ENCODE peak calls at places on chromosomes 5 and 9, in ten cellular contexts. O, Y, P, C, V, T, L, R, G and Q are unnamed samples.

GRCh38 chr9:34684816-34685215 is 6.3 kb downstream of the CCL19 start:
- DNase-seq in O (no peak), Y (no peak), P (no peak), C (no peak), V (no peak), T (no peak), L (no peak), R (no peak), G (no peak), Q (no peak)

GRCh38 chr5:136656811-136657210 is 291.5 kb upstream of the TRPC7 start:
- DNase-seq in O (no peak), Y (peak; percentile 33), P (no peak), C (no peak), V (no peak), T (peak; percentile 6), L (no peak), R (no peak), G (no peak), Q (no peak)

GRCh38 chr5:148352696-148353095 is 17.3 kb downstream of the SPINK9 start:
- DNase-seq in O (no peak), Y (no peak), P (no peak), C (no peak), V (no peak), T (no peak), L (no peak), R (no peak), G (no peak), Q (no peak)

GRCh38 chr5:180072556-180072955 is 997 bp upstream of the RNF130 start:
- DNase-seq in O (no peak), Y (no peak), P (no peak), C (peak; percentile 70), V (peak; percentile 20), T (peak; percentile 38), L (peak; percentile 22), R (no peak), G (no peak), Q (no peak)

GRCh38 chr9:33447404-33448158 is at the start of gene AQP3:
- DNase-seq in O (no peak), Y (peak; percentile 51), P (peak; percentile 91), C (peak; percentile 85), V (peak; percentile 80), T (peak; percentile 63), L (peak; percentile 69), R (peak; percentile 11), G (peak; percentile 87), Q (peak; percentile 86)

GRCh38 chr9:132451276-132451675 is 41.3 kb downstream of the CFAP77 start:
- DNase-seq in O (no peak), Y (no peak), P (no peak), C (no peak), V (no peak), T (no peak), L (no peak), R (no peak), G (no peak), Q (no peak)

GRCh38 chr5:74464512-74465209 is 175.9 kb downstream of the ENC1 start:
- DNase-seq in O (no peak), Y (peak; percentile 5), P (no peak), C (no peak), V (no peak), T (no peak), L (no peak), R (no peak), G (no peak), Q (no peak)

GRCh38 chr5:151958111-151958510 is 33.5 kb upstream of the GLRA1 start:
- DNase-seq in O (no peak), Y (no peak), P (no peak), C (no peak), V (no peak), T (no peak), L (no peak), R (no peak), G (no peak), Q (no peak)

GRCh38 chr9:136142859-136143214 is 24.2 kb upstream of the TMEM250 start:
- DNase-seq in O (no peak), Y (no peak), P (no peak), C (no peak), V (no peak), T (no peak), L (no peak), R (no peak), G (no peak), Q (no peak)

GRCh38 chr9:136144450-136144849 is 25.8 kb upstream of the TMEM250 start:
- DNase-seq in O (no peak), Y (no peak), P (no peak), C (no peak), V (no peak), T (no peak), L (no peak), R (no peak), G (no peak), Q (no peak)

GRCh38 chr9:136141716-136142415 is 23.2 kb upstream of the TMEM250 start:
- DNase-seq in O (no peak), Y (no peak), P (no peak), C (no peak), V (no peak), T (no peak), L (no peak), R (no peak), G (no peak), Q (no peak)

GRCh38 chr9:136142416-136142800 is 23.7 kb upstream of the TMEM250 start:
- DNase-seq in O (no peak), Y (no peak), P (no peak), C (no peak), V (no peak), T (no peak), L (no peak), R (no peak), G (no peak), Q (no peak)

GRCh38 chr9:136143215-136144001 is 24.7 kb upstream of the TMEM250 start:
- DNase-seq in O (no peak), Y (peak; percentile 57), P (no peak), C (no peak), V (no peak), T (peak; percentile 60), L (no peak), R (peak; percentile 31), G (peak; percentile 80), Q (no peak)
- TF ChIP-seq CTCF in O (peak; percentile 11), Y (peak; percentile 73), P (peak; percentile 14), C (no peak), V (no peak), T (peak; percentile 45), L (no peak), R (peak; percentile 78), G (peak; percentile 69), Q (peak; percentile 34)

GRCh38 chr5:35371971-35372426 is 141.7 kb upstream of the PRLR start:
- DNase-seq in O (no peak), Y (no peak), P (no peak), C (no peak), V (peak; percentile 55), T (no peak), L (no peak), R (no peak), G (no peak), Q (no peak)

GRCh38 chr5:35373196-35373696 is 143.0 kb upstream of the PRLR start:
- DNase-seq in O (no peak), Y (no peak), P (no peak), C (no peak), V (no peak), T (no peak), L (no peak), R (no peak), G (no peak), Q (no peak)

GRCh38 chr5:35372482-35372881 is 142.2 kb upstream of the PRLR start:
- DNase-seq in O (no peak), Y (no peak), P (no peak), C (no peak), V (no peak), T (no peak), L (no peak), R (no peak), G (no peak), Q (no peak)

GRCh38 chr5:35367534-35367933 is 137.2 kb upstream of the PRLR start:
- DNase-seq in O (no peak), Y (no peak), P (no peak), C (no peak), V (no peak), T (no peak), L (no peak), R (no peak), G (no peak), Q (no peak)

GRCh38 chr5:35369965-35370790 is 139.9 kb upstream of the PRLR start:
- DNase-seq in O (no peak), Y (no peak), P (no peak), C (no peak), V (no peak), T (no peak), L (no peak), R (no peak), G (peak; percentile 92), Q (no peak)
- TF ChIP-seq CTCF in O (no peak), Y (no peak), P (no peak), C (no peak), V (no peak), T (no peak), L (no peak), R (no peak), G (no peak), Q (no peak)

DNA sequence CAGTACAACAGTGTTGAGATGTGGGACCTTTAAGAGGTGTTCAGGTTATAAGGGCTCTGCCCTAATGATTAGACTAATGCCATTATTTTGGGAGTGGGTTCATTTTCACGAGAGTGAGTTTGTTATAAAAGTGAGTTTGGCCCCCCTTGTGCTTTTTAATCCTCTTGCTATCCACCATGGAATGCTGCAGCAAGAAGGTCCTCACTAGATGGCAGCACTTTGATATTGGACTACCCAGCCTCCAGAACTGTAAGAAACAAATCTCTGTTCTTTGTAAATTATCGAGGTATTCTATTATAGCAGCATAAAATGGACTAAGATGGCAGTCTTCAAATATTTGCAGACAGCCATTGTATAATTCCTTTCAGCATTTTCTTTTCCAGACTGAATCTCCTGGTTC is 212.4 kb downstream of the LRRC70 start:
- DNase-seq in O (no peak), Y (peak; percentile 9), P (no peak), C (no peak), V (no peak), T (peak; percentile 33), L (no peak), R (peak; percentile 10), G (peak; percentile 11), Q (no peak)
- TF ChIP-seq CTCF in O (no peak), Y (peak; percentile 29), P (peak; percentile 32), C (no peak), V (no peak), T (peak; percentile 44), L (no peak), R (peak; percentile 32), G (peak; percentile 39), Q (peak; percentile 37)

GRCh38 chr9:91678807-91679206 is 255.2 kb upstream of the NFIL3 start:
- DNase-seq in O (no peak), Y (no peak), P (no peak), C (no peak), V (no peak), T (no peak), L (no peak), R (no peak), G (no peak), Q (no peak)

GRCh38 chr9:91680129-91680528 is 256.5 kb upstream of the NFIL3 start:
- DNase-seq in O (no peak), Y (no peak), P (no peak), C (no peak), V (no peak), T (no peak), L (no peak), R (no peak), G (no peak), Q (no peak)

GRCh38 chr9:91677822-91678221 is 254.2 kb upstream of the NFIL3 start:
- DNase-seq in O (no peak), Y (no peak), P (no peak), C (no peak), V (no peak), T (no peak), L (no peak), R (no peak), G (peak; percentile 40), Q (no peak)

GRCh38 chr9:91677354-91677753 is 253.7 kb upstream of the NFIL3 start:
- DNase-seq in O (no peak), Y (no peak), P (no peak), C (no peak), V (no peak), T (no peak), L (no peak), R (no peak), G (no peak), Q (no peak)

GRCh38 chr9:91676042-91676441 is 252.4 kb upstream of the NFIL3 start:
- DNase-seq in O (no peak), Y (no peak), P (no peak), C (no peak), V (no peak), T (peak; percentile 60), L (no peak), R (peak; percentile 15), G (no peak), Q (no peak)
- TF ChIP-seq CTCF in O (no peak), Y (no peak), P (peak; percentile 5), C (no peak), V (peak; percentile 6), T (peak; percentile 58), L (no peak), R (peak; percentile 72), G (no peak), Q (no peak)